ENCODE peak calls at places on chromosomes 5 and 9, in seven cellular contexts. V is mesendoderm, Q is neuronal stem cell, L is mesenchymal stem cell, I is H9, M is IMR-90, N is H1. X is an unnamed sample.

GRCh38 chr5:34929150-34929719 is at the start of gene DNAJC21:
- DNase-seq in V (peak), I (peak), Q (peak), N (peak), L (peak), M (peak), X (peak)

GRCh38 chr5:532521-533242 is 8.4 kb upstream of the SLC9A3 start:
- DNase-seq in N (no peak), Q (no peak), L (no peak), V (no peak), I (no peak), M (no peak), X (no peak)

GRCh38 chr9:121741198-121741918 is 89.9 kb downstream of the DAB2IP start:
- DNase-seq in N (no peak), M (no peak), Q (no peak), L (no peak), V (peak), I (no peak), X (no peak)

GRCh38 chr9:91424403-91425176 is 958 bp upstream of the NFIL3 start:
- DNase-seq in M (peak), I (peak), Q (peak), N (no peak), L (peak), V (peak), X (peak)

GRCh38 chr5:914174-914573 is 21.5 kb downstream of the TRIP13 start:
- DNase-seq in I (no peak), N (no peak), Q (no peak), M (no peak), L (no peak), V (no peak), X (no peak)

GRCh38 chr5:61051267-61051666 is 106.3 kb downstream of the NDUFAF2 start:
- DNase-seq in N (no peak), Q (no peak), I (no peak), L (peak), M (peak), V (peak), X (no peak)

GRCh38 chr9:91038483-91039124 is 237.0 kb downstream of the SYK start:
- DNase-seq in Q (no peak), V (no peak), L (no peak), I (no peak), M (no peak), N (no peak), X (no peak)

GRCh38 chr5:56356121-56356875 is 123.2 kb upstream of the ANKRD55 start:
- DNase-seq in I (no peak), M (peak), V (peak), L (no peak), Q (no peak), N (no peak), X (no peak)

GRCh38 chr9:10704720-10705119 is 91.9 kb upstream of the PTPRD start:
- DNase-seq in V (peak), Q (no peak), M (no peak), N (peak), L (peak), I (no peak), X (no peak)

GRCh38 chr5:115583474-115583873 is 18.8 kb downstream of the TICAM2 start:
- DNase-seq in L (peak), I (no peak), N (no peak), Q (no peak), V (no peak), M (peak), X (no peak)

GRCh38 chr5:91419571-91420537 is 36.7 kb upstream of the ARRDC3 start:
- DNase-seq in N (no peak), V (peak), L (peak), M (peak), I (peak), Q (peak), X (peak)

GRCh38 chr5:127492854-127493738 is 24.3 kb upstream of the PRRC1 start:
- DNase-seq in V (peak), Q (peak), L (peak), M (peak), N (no peak), I (no peak), X (peak)

GRCh38 chr9:97570899-97571298 is 62.3 kb downstream of the TSTD2 start:
- DNase-seq in Q (no peak), M (no peak), L (no peak), V (no peak), N (no peak), I (no peak), X (no peak)

GRCh38 chr5:169789417-169789816 is 152.3 kb downstream of the DOCK2 start:
- DNase-seq in Q (no peak), I (no peak), L (no peak), M (no peak), V (no peak), N (no peak), X (no peak)

GRCh38 chr5:92145852-92146251 is 762.7 kb upstream of the ARRDC3 start:
- DNase-seq in M (no peak), L (no peak), I (no peak), Q (no peak), V (no peak), N (no peak), X (no peak)

GRCh38 chr5:148711843-148712454 is 57.6 kb upstream of the HTR4 start:
- DNase-seq in L (no peak), V (no peak), M (no peak), Q (no peak), I (no peak), N (no peak), X (no peak)

GRCh38 chr5:154740483-154740882 is 14.7 kb upstream of the LARP1 start:
- DNase-seq in M (peak), I (no peak), Q (no peak), L (peak), V (no peak), N (no peak), X (peak)

GRCh38 chr9:93205045-93205768 is 21.3 kb downstream of the WNK2 start:
- DNase-seq in N (no peak), M (no peak), L (no peak), V (no peak), Q (peak), I (no peak), X (peak)

GRCh38 chr5:32172908-32173393 is 1.2 kb downstream of the GOLPH3 start:
- DNase-seq in L (peak), Q (no peak), I (no peak), V (peak), N (no peak), M (no peak), X (no peak)

GRCh38 chr5:160460377-160461049 is 38.9 kb downstream of the PTTG1 start:
- DNase-seq in Q (peak), V (no peak), M (no peak), N (no peak), L (peak), I (no peak), X (no peak)

GRCh38 chr5:39355324-39355723 is 9.0 kb downstream of the C9 start:
- DNase-seq in Q (no peak), M (no peak), V (no peak), I (no peak), L (no peak), N (no peak), X (no peak)

GRCh38 chr9:132224645-132225044 is 62.8 kb downstream of the NTNG2 start:
- DNase-seq in N (no peak), V (no peak), L (no peak), I (no peak), M (no peak), Q (no peak), X (no peak)

GRCh38 chr9:93452710-93453046 is 703 bp downstream of the FAM120AOS start:
- DNase-seq in L (no peak), M (no peak), V (no peak), N (no peak), Q (no peak), I (no peak), X (peak)

GRCh38 chr5:73381587-73382411 is 66.8 kb downstream of the FOXD1 start:
- DNase-seq in V (peak), L (no peak), Q (peak), I (peak), N (no peak), M (no peak), X (no peak)

GRCh38 chr9:21817176-21817575 is 14.7 kb downstream of the MTAP start:
- DNase-seq in V (no peak), M (peak), Q (no peak), L (peak), N (no peak), I (no peak), X (no peak)

GRCh38 chr5:80341376-80341775 is 21.6 kb downstream of the SPZ1 start:
- DNase-seq in Q (no peak), M (no peak), N (no peak), V (no peak), L (no peak), I (no peak), X (no peak)

GRCh38 chr5:108233617-108234016 is 148.3 kb downstream of the FBXL17 start:
- DNase-seq in L (peak), N (no peak), V (peak), Q (no peak), M (no peak), I (no peak), X (no peak)

GRCh38 chr5:39274388-39275085 is 55.2 kb upstream of the FYB1 start:
- DNase-seq in Q (no peak), I (no peak), M (no peak), N (no peak), L (no peak), V (no peak), X (no peak)

GRCh38 chr9:133714606-133715294 is 23.4 kb downstream of the SARDH start:
- DNase-seq in V (peak), I (peak), M (peak), N (no peak), Q (no peak), L (peak), X (peak)

GRCh38 chr5:42591026-42591425 is 165.6 kb upstream of the CCDC152 start:
- DNase-seq in V (no peak), L (peak), M (no peak), I (no peak), Q (no peak), N (no peak), X (no peak)

GRCh38 chr9:110626109-110626829 is 42.3 kb upstream of the MUSK start:
- DNase-seq in L (peak), V (peak), I (no peak), N (no peak), M (peak), Q (no peak), X (no peak)

GRCh38 chr5:179867079-179867465 is 8.5 kb upstream of the MRNIP start:
- DNase-seq in Q (no peak), M (no peak), V (no peak), L (no peak), I (no peak), N (no peak), X (no peak)

GRCh38 chr9:124008855-124009834 is 2.4 kb upstream of the LHX2 start:
- DNase-seq in V (no peak), N (no peak), Q (peak), M (no peak), I (peak), L (no peak), X (no peak)

GRCh38 chr5:126939887-126940286 is 90.5 kb downstream of the MARCHF3 start:
- DNase-seq in I (no peak), L (no peak), V (no peak), M (peak), Q (no peak), N (no peak), X (peak)

GRCh38 chr9:35044071-35044470 is 28.4 kb downstream of the VCP start:
- DNase-seq in L (no peak), I (no peak), Q (no peak), V (peak), M (no peak), N (no peak), X (no peak)

GRCh38 chr5:34501033-34501432 is 155.1 kb upstream of the RAI14 start:
- DNase-seq in I (no peak), Q (no peak), N (no peak), L (no peak), M (no peak), V (no peak), X (no peak)

DNA sequence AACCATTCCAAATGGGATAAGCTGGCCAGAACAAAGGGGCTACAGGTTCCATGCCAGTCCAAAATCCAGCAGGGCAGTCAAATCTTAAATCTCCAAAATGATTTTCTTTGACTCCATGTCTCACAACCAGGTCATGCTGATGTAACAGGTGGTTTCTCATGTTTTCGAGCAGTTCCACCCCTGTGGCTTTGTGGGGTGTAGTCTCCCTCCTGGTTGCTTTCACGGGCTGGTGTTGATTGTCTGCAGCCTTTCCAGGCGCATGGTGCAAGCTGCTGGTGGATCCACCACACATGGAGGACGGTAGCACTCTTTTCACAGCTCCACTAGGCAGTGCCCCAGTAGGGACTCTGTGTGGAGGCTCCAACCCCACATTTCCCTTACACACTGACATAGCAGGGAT is 425.5 kb upstream of the FTMT start:
- DNase-seq in Q (no peak), V (no peak), N (no peak), L (no peak), M (no peak), I (no peak), X (no peak)
- H2AK5ac ChIP-seq in Q (no peak), V (no peak), N (no peak), L (no peak), M (no peak), I (no peak), X (no peak)

GRCh38 chr9:28389411-28389810 is 816.1 kb upstream of the C9orf72 start:
- DNase-seq in V (peak), I (no peak), Q (no peak), N (no peak), L (no peak), M (no peak), X (no peak)
- H2AK5ac ChIP-seq in V (no peak), I (no peak), Q (no peak), N (no peak), L (no peak), M (no peak), X (no peak)

DNA sequence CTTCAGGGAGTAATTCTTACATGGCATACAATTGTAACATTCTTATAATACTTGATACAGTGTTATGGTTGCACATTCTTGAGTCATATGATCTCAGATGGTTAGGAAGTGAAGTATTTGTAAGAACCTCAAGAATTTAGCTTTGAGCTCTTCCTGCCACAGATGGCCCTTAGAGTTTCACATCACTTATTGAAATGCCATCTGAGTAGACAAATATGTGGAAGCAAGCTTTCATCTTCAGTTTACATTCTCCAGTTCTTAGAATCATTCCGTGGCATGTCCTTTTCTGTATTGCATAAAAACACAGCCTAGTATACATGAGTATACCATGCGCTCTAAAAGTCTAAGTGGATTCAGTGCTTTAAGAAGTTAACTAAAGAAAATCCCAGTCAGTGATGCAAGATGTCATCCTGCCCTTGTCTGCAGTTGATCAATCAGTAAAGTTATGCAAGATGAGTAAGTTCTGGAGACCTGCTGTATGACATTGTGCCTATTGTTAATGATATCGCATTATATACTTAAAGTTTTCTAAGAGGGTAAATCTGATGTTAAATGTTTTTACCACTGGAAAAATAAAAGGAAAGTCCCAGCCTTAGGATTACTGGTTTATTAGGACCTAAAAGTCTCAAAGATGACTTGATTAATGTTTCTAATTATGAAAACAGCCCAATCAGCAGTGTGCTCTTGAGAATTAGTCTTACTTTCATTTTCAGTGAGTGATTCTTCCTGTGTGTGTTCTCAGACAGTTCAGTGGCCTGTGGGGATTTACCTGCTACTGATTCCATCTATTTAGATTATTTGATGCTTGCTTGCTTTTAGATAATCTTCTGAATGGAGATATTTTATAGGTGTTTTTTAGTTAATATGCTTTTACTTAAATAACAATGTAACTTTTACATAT is 29.4 kb downstream of the RHOBTB3 start:
- DNase-seq in Q (no peak), N (no peak), I (no peak), M (peak), L (peak), V (peak), X (peak)
- H2AK5ac ChIP-seq in Q (no peak), N (no peak), I (no peak), M (peak), L (no peak), V (no peak), X (no peak)

GRCh38 chr9:36319183-36319582 is 60.9 kb upstream of the GNE start:
- DNase-seq in Q (no peak), L (no peak), I (no peak), M (no peak), N (no peak), V (no peak), X (no peak)
- H2AK5ac ChIP-seq in Q (peak), L (peak), I (no peak), M (no peak), N (no peak), V (no peak), X (no peak)

GRCh38 chr9:6667633-6668280 is 22.2 kb upstream of the GLDC start:
- DNase-seq in M (peak), N (no peak), V (peak), I (no peak), Q (no peak), L (peak), X (no peak)
- H2AK5ac ChIP-seq in M (no peak), N (no peak), V (no peak), I (no peak), Q (no peak), L (no peak), X (no peak)

X was measured in trophoblast cell.